ENCODE peak calls at places on chromosomes 3 and 15, in seven cellular contexts. One of them, this sample, is unnamed.

GRCh38 chr3:171469376-171469775 is 9.2 kb upstream of the TNIK start:
- DNase-seq in GM23248: no peak
- DNase-seq in pancreas: no peak
- DNase-seq in HCT116: no peak
- DNase-seq in Panc1: no peak
- DNase-seq in HepG2: no peak
- DNase-seq in osteoblast: no peak
- DNase-seq in this sample: no peak

GRCh38 chr3:161310649-161311423 is 60.5 kb downstream of the SPTSSB start:
- DNase-seq in GM23248: no peak
- DNase-seq in HepG2: no peak
- DNase-seq in Panc1: no peak
- DNase-seq in HCT116: no peak
- DNase-seq in pancreas: no peak
- DNase-seq in osteoblast: no peak
- DNase-seq in this sample: no peak

GRCh38 chr3:46293991-46294833 is 52.0 kb downstream of the CCR3 start:
- DNase-seq in pancreas: no peak
- DNase-seq in HCT116: no peak
- DNase-seq in Panc1: no peak
- DNase-seq in HepG2: no peak
- DNase-seq in osteoblast: no peak
- DNase-seq in GM23248: no peak
- DNase-seq in this sample: no peak

GRCh38 chr3:165440380-165440779 is 244.2 kb upstream of the SLITRK3 start:
- DNase-seq in pancreas: no peak
- DNase-seq in osteoblast: no peak
- DNase-seq in Panc1: no peak
- DNase-seq in GM23248: no peak
- DNase-seq in HepG2: no peak
- DNase-seq in HCT116: no peak
- DNase-seq in this sample: no peak

GRCh38 chr15:42094512-42094963 is at the start of gene PLA2G4D:
- DNase-seq in pancreas: no peak
- DNase-seq in osteoblast: no peak
- DNase-seq in HepG2: no peak
- DNase-seq in HCT116: no peak
- DNase-seq in GM23248: no peak
- DNase-seq in Panc1: no peak
- DNase-seq in this sample: peak; percentile 84

GRCh38 chr3:128174645-128175590 is 21.6 kb downstream of the EEFSEC start:
- DNase-seq in Panc1: no peak
- DNase-seq in GM23248: no peak
- DNase-seq in HCT116: no peak
- DNase-seq in osteoblast: no peak
- DNase-seq in HepG2: no peak
- DNase-seq in pancreas: no peak
- DNase-seq in this sample: no peak

GRCh38 chr15:66057089-66057488 is 187.8 kb downstream of the RAB11A start:
- DNase-seq in Panc1: no peak
- DNase-seq in osteoblast: no peak
- DNase-seq in HCT116: no peak
- DNase-seq in HepG2: no peak
- DNase-seq in GM23248: no peak
- DNase-seq in pancreas: no peak
- DNase-seq in this sample: no peak

GRCh38 chr15:44315164-44315563 is 26.6 kb downstream of the GOLM2 start:
- DNase-seq in GM23248: no peak
- DNase-seq in Panc1: no peak
- DNase-seq in osteoblast: no peak
- DNase-seq in pancreas: no peak
- DNase-seq in HCT116: no peak
- DNase-seq in HepG2: no peak
- DNase-seq in this sample: no peak

GRCh38 chr3:113838631-113839209 is at the start of gene GRAMD1C:
- DNase-seq in HCT116: peak; percentile 82
- DNase-seq in pancreas: peak; percentile 88
- DNase-seq in osteoblast: peak; percentile 96
- DNase-seq in HepG2: peak; percentile 72
- DNase-seq in GM23248: peak; percentile 96
- DNase-seq in Panc1: no peak
- DNase-seq in this sample: peak; percentile 93

GRCh38 chr3:177528306-177529070 is 331.2 kb upstream of the TBL1XR1 start:
- DNase-seq in Panc1: no peak
- DNase-seq in osteoblast: no peak
- DNase-seq in pancreas: no peak
- DNase-seq in HCT116: no peak
- DNase-seq in HepG2: no peak
- DNase-seq in GM23248: peak; percentile 17
- DNase-seq in this sample: no peak

GRCh38 chr3:13352621-13353131 is 67.4 kb downstream of the NUP210 start:
- DNase-seq in GM23248: peak; percentile 38
- DNase-seq in HepG2: no peak
- DNase-seq in Panc1: no peak
- DNase-seq in pancreas: no peak
- DNase-seq in HCT116: no peak
- DNase-seq in osteoblast: peak; percentile 93
- DNase-seq in this sample: no peak

GRCh38 chr15:69462030-69462492 is 9.4 kb downstream of the RPLP1 start:
- DNase-seq in pancreas: peak; percentile 78
- DNase-seq in GM23248: no peak
- DNase-seq in osteoblast: no peak
- DNase-seq in HCT116: no peak
- DNase-seq in Panc1: no peak
- DNase-seq in HepG2: no peak
- DNase-seq in this sample: peak; percentile 81

GRCh38 chr3:122563717-122564025 is 429 bp downstream of the PARP9 start:
- DNase-seq in HepG2: no peak
- DNase-seq in GM23248: peak; percentile 43
- DNase-seq in pancreas: no peak
- DNase-seq in osteoblast: no peak
- DNase-seq in Panc1: no peak
- DNase-seq in HCT116: no peak
- DNase-seq in this sample: no peak
- H3K4me3 ChIP-seq in HepG2: peak overlapping the region; percentile 81
- H3K4me3 ChIP-seq in GM23248: peak overlapping the region; percentile 91
- H3K4me3 ChIP-seq in pancreas: peak overlapping the region; percentile 55
- H3K4me3 ChIP-seq in osteoblast: peak overlapping the region; percentile 94
- H3K4me3 ChIP-seq in Panc1: peak overlapping the region; percentile 68
- H3K4me3 ChIP-seq in HCT116: peak overlapping the region; percentile 81
- H3K4me3 ChIP-seq in this sample: peak overlapping the region; percentile 86

GRCh38 chr15:62269504-62269903 is 104.4 kb upstream of the C2CD4B start:
- DNase-seq in HCT116: no peak
- DNase-seq in pancreas: no peak
- DNase-seq in HepG2: no peak
- DNase-seq in Panc1: no peak
- DNase-seq in osteoblast: no peak
- DNase-seq in GM23248: peak; percentile 22
- DNase-seq in this sample: no peak

GRCh38 chr15:62270216-62270921 is 105.3 kb upstream of the C2CD4B start:
- DNase-seq in HCT116: no peak
- DNase-seq in pancreas: no peak
- DNase-seq in Panc1: no peak
- DNase-seq in HepG2: no peak
- DNase-seq in GM23248: no peak
- DNase-seq in osteoblast: no peak
- DNase-seq in this sample: no peak

GRCh38 chr15:62275818-62276217 is 110.7 kb upstream of the C2CD4B start:
- DNase-seq in Panc1: no peak
- DNase-seq in pancreas: no peak
- DNase-seq in HCT116: no peak
- DNase-seq in HepG2: no peak
- DNase-seq in osteoblast: no peak
- DNase-seq in GM23248: no peak
- DNase-seq in this sample: no peak

GRCh38 chr15:62277816-62278394 is 112.8 kb upstream of the C2CD4B start:
- DNase-seq in pancreas: no peak
- DNase-seq in HCT116: no peak
- DNase-seq in GM23248: no peak
- DNase-seq in Panc1: no peak
- DNase-seq in HepG2: no peak
- DNase-seq in osteoblast: no peak
- DNase-seq in this sample: no peak

GRCh38 chr15:62272290-62272689 is 107.2 kb upstream of the C2CD4B start:
- DNase-seq in HepG2: no peak
- DNase-seq in HCT116: no peak
- DNase-seq in Panc1: no peak
- DNase-seq in pancreas: no peak
- DNase-seq in osteoblast: no peak
- DNase-seq in GM23248: no peak
- DNase-seq in this sample: no peak
- H3K9me3 ChIP-seq in HepG2: no peaks in the 10 kb centered on the region
- H3K9me3 ChIP-seq in HCT116: peaks cover 19% of the 10 kb centered on the region
- H3K9me3 ChIP-seq in Panc1: peaks cover 18% of the 10 kb centered on the region
- H3K9me3 ChIP-seq in pancreas: no peaks in the 10 kb centered on the region
- H3K9me3 ChIP-seq in osteoblast: peaks cover 12% of the 10 kb centered on the region
- H3K9me3 ChIP-seq in GM23248: no peaks in the 10 kb centered on the region
- H3K9me3 ChIP-seq in this sample: peaks cover 30% of the 10 kb centered on the region

GRCh38 chr15:90413411-90414379 is 25.7 kb downstream of the IQGAP1 start:
- DNase-seq in osteoblast: no peak
- DNase-seq in pancreas: no peak
- DNase-seq in GM23248: peak; percentile 54
- DNase-seq in Panc1: no peak
- DNase-seq in HepG2: no peak
- DNase-seq in HCT116: no peak
- DNase-seq in this sample: no peak
- H3K4me3 ChIP-seq in osteoblast: peak overlapping the region; percentile 22
- H3K4me3 ChIP-seq in pancreas: no peak overlapping the region
- H3K4me3 ChIP-seq in GM23248: peak overlapping the region; percentile 17
- H3K4me3 ChIP-seq in Panc1: no peak overlapping the region
- H3K4me3 ChIP-seq in HepG2: no peak overlapping the region
- H3K4me3 ChIP-seq in HCT116: peak overlapping the region; percentile 19
- H3K4me3 ChIP-seq in this sample: peak overlapping the region; percentile 1

DNA sequence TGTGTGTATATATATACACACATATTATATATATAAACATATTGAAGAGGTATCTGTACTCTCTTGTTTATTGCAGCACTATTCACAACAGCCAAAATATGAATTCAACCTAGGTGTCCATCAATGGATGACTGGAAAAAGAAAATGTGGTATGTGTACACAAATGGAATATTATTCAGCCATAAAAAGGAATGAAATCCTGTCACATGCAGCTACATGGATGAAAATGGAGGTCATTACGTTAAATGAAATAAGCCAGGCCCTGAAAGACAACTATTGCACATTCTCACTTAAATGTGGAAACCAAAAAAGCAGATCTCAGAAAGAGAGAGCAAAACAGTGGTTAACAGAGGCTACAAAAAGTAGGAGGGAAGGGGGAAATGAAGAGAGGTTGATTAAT is 49.5 kb downstream of the CEP70 start:
- DNase-seq in Panc1: no peak
- DNase-seq in osteoblast: no peak
- DNase-seq in pancreas: no peak
- DNase-seq in HepG2: no peak
- DNase-seq in HCT116: no peak
- DNase-seq in GM23248: no peak
- DNase-seq in this sample: no peak
- H3K9me3 ChIP-seq in Panc1: peaks cover 28% of the 10 kb centered on the region
- H3K9me3 ChIP-seq in osteoblast: peaks cover 10% of the 10 kb centered on the region
- H3K9me3 ChIP-seq in pancreas: no peaks in the 10 kb centered on the region
- H3K9me3 ChIP-seq in HepG2: peaks cover 10% of the 10 kb centered on the region
- H3K9me3 ChIP-seq in HCT116: peaks cover 17% of the 10 kb centered on the region
- H3K9me3 ChIP-seq in GM23248: peaks cover 8% of the 10 kb centered on the region
- H3K9me3 ChIP-seq in this sample: peaks cover 33% of the 10 kb centered on the region

GRCh38 chr3:197297020-197297419 is 1.4 kb downstream of the DLG1 start:
- DNase-seq in osteoblast: no peak
- DNase-seq in GM23248: peak; percentile 29
- DNase-seq in pancreas: no peak
- DNase-seq in HepG2: no peak
- DNase-seq in HCT116: no peak
- DNase-seq in Panc1: no peak
- DNase-seq in this sample: no peak

GRCh38 chr3:197293605-197294237 is 4.7 kb downstream of the DLG1 start:
- DNase-seq in osteoblast: no peak
- DNase-seq in GM23248: no peak
- DNase-seq in HCT116: no peak
- DNase-seq in pancreas: no peak
- DNase-seq in Panc1: no peak
- DNase-seq in HepG2: no peak
- DNase-seq in this sample: no peak

GRCh38 chr3:197297476-197298340 is 704 bp downstream of the DLG1 start:
- DNase-seq in pancreas: peak; percentile 89
- DNase-seq in Panc1: no peak
- DNase-seq in HepG2: peak; percentile 80
- DNase-seq in osteoblast: peak; percentile 99
- DNase-seq in GM23248: peak; percentile 94
- DNase-seq in HCT116: peak; percentile 68
- DNase-seq in this sample: peak; percentile 95

GRCh38 chr3:197298341-197298857 is at the start of gene DLG1:
- DNase-seq in HepG2: peak; percentile 88
- DNase-seq in GM23248: peak; percentile 92
- DNase-seq in HCT116: peak; percentile 92
- DNase-seq in pancreas: peak; percentile 93
- DNase-seq in osteoblast: peak; percentile 95
- DNase-seq in Panc1: peak; percentile 83
- DNase-seq in this sample: peak; percentile 93

DNA sequence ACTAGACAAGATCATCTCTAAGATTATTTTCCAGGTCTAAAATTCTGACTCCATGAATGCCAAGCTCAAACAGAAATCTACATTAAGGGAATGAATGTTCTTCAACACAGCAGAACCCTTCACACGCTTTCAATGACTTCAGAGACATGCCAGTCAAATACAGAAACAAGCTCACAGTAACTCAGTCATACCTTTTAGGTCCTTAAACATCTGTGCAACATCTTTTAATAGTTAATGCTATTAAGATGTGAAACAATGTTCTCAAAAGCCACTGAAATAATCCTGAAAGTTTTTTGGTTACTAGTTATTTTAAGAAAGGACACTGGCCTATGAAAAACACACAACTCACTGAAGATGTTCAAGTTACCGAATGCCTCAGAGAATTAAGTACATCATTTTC is 2.5 kb downstream of the DLG1 start:
- DNase-seq in HCT116: no peak
- DNase-seq in osteoblast: no peak
- DNase-seq in GM23248: no peak
- DNase-seq in HepG2: no peak
- DNase-seq in pancreas: no peak
- DNase-seq in Panc1: no peak
- DNase-seq in this sample: no peak
- H3K4me3 ChIP-seq in HCT116: no peak overlapping the region
- H3K4me3 ChIP-seq in osteoblast: peak overlapping the region; percentile 88
- H3K4me3 ChIP-seq in GM23248: peak overlapping the region; percentile 86
- H3K4me3 ChIP-seq in HepG2: peak overlapping the region; percentile 94
- H3K4me3 ChIP-seq in pancreas: no peak overlapping the region
- H3K4me3 ChIP-seq in Panc1: peak overlapping the region; percentile 90
- H3K4me3 ChIP-seq in this sample: peak overlapping the region; percentile 99

DNA sequence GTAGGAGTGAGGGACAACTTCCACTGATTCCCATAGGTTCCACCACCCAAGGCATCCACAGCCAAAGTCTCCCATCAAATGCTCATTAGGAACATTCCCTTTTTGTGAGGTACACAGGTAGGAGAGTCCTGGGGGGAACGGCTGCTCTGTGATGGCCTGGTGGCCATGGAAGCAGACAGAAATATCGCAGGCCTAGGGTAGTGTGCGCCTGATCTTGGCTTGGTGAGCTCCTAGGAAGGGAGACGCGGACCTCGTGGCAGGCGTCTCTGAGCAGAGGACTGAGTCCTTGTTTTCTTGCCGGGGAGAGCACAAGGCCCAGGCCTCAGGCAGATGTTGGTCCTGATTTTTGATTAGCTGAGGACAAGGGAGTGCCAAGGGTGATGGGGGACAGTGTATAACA is 99.5 kb downstream of the SNRPN start:
- DNase-seq in pancreas: no peak
- DNase-seq in HCT116: no peak
- DNase-seq in HepG2: no peak
- DNase-seq in GM23248: no peak
- DNase-seq in osteoblast: no peak
- DNase-seq in Panc1: no peak
- DNase-seq in this sample: no peak
- H3K9me3 ChIP-seq in pancreas: peaks cover 22% of the 10 kb centered on the region
- H3K9me3 ChIP-seq in HCT116: peaks cover 65% of the 10 kb centered on the region
- H3K9me3 ChIP-seq in HepG2: peaks cover 100% of the 10 kb centered on the region
- H3K9me3 ChIP-seq in GM23248: no peaks in the 10 kb centered on the region
- H3K9me3 ChIP-seq in osteoblast: peaks cover 91% of the 10 kb centered on the region
- H3K9me3 ChIP-seq in Panc1: peaks cover 76% of the 10 kb centered on the region
- H3K9me3 ChIP-seq in this sample: peaks cover 95% of the 10 kb centered on the region

This sample was measured in upper lobe of right lung.